ENCODE peak calls at places on chromosomes 2 and 18, in seven cellular contexts. One of them, this sample, is unnamed.

GRCh38 chr2:226660524-226660923 is 139.1 kb downstream of the IRS1 start:
- DNase-seq in upper lobe of right lung: no peak
- DNase-seq in ovary: peak; percentile 62
- DNase-seq in lower lobe of right lung: no peak
- DNase-seq in BE2C: no peak
- DNase-seq in bronchial epithelial cell: no peak
- DNase-seq in right lobe of liver: no peak
- DNase-seq in this sample: peak; percentile 59

GRCh38 chr2:19649107-19649506 is 252.7 kb downstream of the TTC32 start:
- DNase-seq in upper lobe of right lung: no peak
- DNase-seq in bronchial epithelial cell: peak; percentile 61
- DNase-seq in right lobe of liver: no peak
- DNase-seq in BE2C: no peak
- DNase-seq in lower lobe of right lung: no peak
- DNase-seq in ovary: no peak
- DNase-seq in this sample: no peak

GRCh38 chr2:240393831-240394410 is 41.5 kb upstream of the GPC1 start:
- DNase-seq in right lobe of liver: no peak
- DNase-seq in BE2C: peak; percentile 4
- DNase-seq in upper lobe of right lung: peak; percentile 51
- DNase-seq in bronchial epithelial cell: no peak
- DNase-seq in ovary: peak; percentile 26
- DNase-seq in lower lobe of right lung: no peak
- DNase-seq in this sample: no peak

GRCh38 chr2:119803101-119803500 is 43.4 kb downstream of the PTPN4 start:
- DNase-seq in BE2C: no peak
- DNase-seq in bronchial epithelial cell: no peak
- DNase-seq in lower lobe of right lung: no peak
- DNase-seq in right lobe of liver: no peak
- DNase-seq in upper lobe of right lung: no peak
- DNase-seq in ovary: no peak
- DNase-seq in this sample: no peak

GRCh38 chr18:506264-506663 is 5.8 kb upstream of the COLEC12 start:
- DNase-seq in upper lobe of right lung: no peak
- DNase-seq in bronchial epithelial cell: no peak
- DNase-seq in lower lobe of right lung: no peak
- DNase-seq in ovary: no peak
- DNase-seq in right lobe of liver: no peak
- DNase-seq in BE2C: no peak
- DNase-seq in this sample: no peak

GRCh38 chr2:105754011-105754410 is 9.3 kb downstream of the NCK2 start:
- DNase-seq in BE2C: no peak
- DNase-seq in ovary: no peak
- DNase-seq in upper lobe of right lung: no peak
- DNase-seq in lower lobe of right lung: no peak
- DNase-seq in bronchial epithelial cell: no peak
- DNase-seq in right lobe of liver: no peak
- DNase-seq in this sample: no peak

GRCh38 chr2:190607657-190608357 is 41.1 kb upstream of the NAB1 start:
- DNase-seq in upper lobe of right lung: no peak
- DNase-seq in right lobe of liver: no peak
- DNase-seq in ovary: no peak
- DNase-seq in bronchial epithelial cell: peak; percentile 83
- DNase-seq in lower lobe of right lung: no peak
- DNase-seq in BE2C: no peak
- DNase-seq in this sample: no peak

GRCh38 chr2:128714861-128715312 is 396.2 kb upstream of the HS6ST1 start:
- DNase-seq in right lobe of liver: no peak
- DNase-seq in bronchial epithelial cell: no peak
- DNase-seq in upper lobe of right lung: no peak
- DNase-seq in BE2C: no peak
- DNase-seq in ovary: no peak
- DNase-seq in lower lobe of right lung: no peak
- DNase-seq in this sample: no peak

GRCh38 chr2:129902731-129903585 is 76.5 kb upstream of the RAB6C start:
- DNase-seq in upper lobe of right lung: peak; percentile 39
- DNase-seq in lower lobe of right lung: no peak
- DNase-seq in bronchial epithelial cell: no peak
- DNase-seq in ovary: no peak
- DNase-seq in BE2C: peak; percentile 31
- DNase-seq in right lobe of liver: no peak
- DNase-seq in this sample: no peak

GRCh38 chr2:83022631-83023210 is 1436.4 kb downstream of the SUCLG1 start:
- DNase-seq in bronchial epithelial cell: peak; percentile 30
- DNase-seq in upper lobe of right lung: no peak
- DNase-seq in lower lobe of right lung: no peak
- DNase-seq in BE2C: no peak
- DNase-seq in ovary: no peak
- DNase-seq in right lobe of liver: no peak
- DNase-seq in this sample: no peak

GRCh38 chr2:187050409-187050998 is 201.5 kb upstream of the ZSWIM2 start:
- DNase-seq in BE2C: no peak
- DNase-seq in lower lobe of right lung: no peak
- DNase-seq in upper lobe of right lung: no peak
- DNase-seq in ovary: no peak
- DNase-seq in bronchial epithelial cell: peak; percentile 18
- DNase-seq in right lobe of liver: no peak
- DNase-seq in this sample: no peak

GRCh38 chr2:215060851-215061541 is 77.4 kb downstream of the ABCA12 start:
- DNase-seq in bronchial epithelial cell: no peak
- DNase-seq in ovary: no peak
- DNase-seq in BE2C: peak; percentile 84
- DNase-seq in lower lobe of right lung: no peak
- DNase-seq in upper lobe of right lung: no peak
- DNase-seq in right lobe of liver: no peak
- DNase-seq in this sample: no peak

GRCh38 chr2:126950499-126950898 is 51.8 kb downstream of the TEX51 start:
- DNase-seq in right lobe of liver: no peak
- DNase-seq in lower lobe of right lung: no peak
- DNase-seq in upper lobe of right lung: no peak
- DNase-seq in ovary: no peak
- DNase-seq in bronchial epithelial cell: no peak
- DNase-seq in BE2C: no peak
- DNase-seq in this sample: no peak

GRCh38 chr2:72367530-72368225 is 220.0 kb upstream of the CYP26B1 start:
- DNase-seq in upper lobe of right lung: peak; percentile 66
- DNase-seq in bronchial epithelial cell: peak; percentile 99
- DNase-seq in ovary: no peak
- DNase-seq in lower lobe of right lung: peak; percentile 58
- DNase-seq in BE2C: no peak
- DNase-seq in right lobe of liver: peak; percentile 61
- DNase-seq in this sample: peak; percentile 30

GRCh38 chr18:62751341-62751821 is 36.0 kb downstream of the PHLPP1 start:
- DNase-seq in BE2C: no peak
- DNase-seq in ovary: no peak
- DNase-seq in right lobe of liver: no peak
- DNase-seq in lower lobe of right lung: no peak
- DNase-seq in bronchial epithelial cell: no peak
- DNase-seq in upper lobe of right lung: no peak
- DNase-seq in this sample: no peak

GRCh38 chr2:231527091-231527395 is 3.2 kb downstream of the NMUR1 start:
- DNase-seq in lower lobe of right lung: no peak
- DNase-seq in upper lobe of right lung: peak; percentile 35
- DNase-seq in ovary: no peak
- DNase-seq in BE2C: no peak
- DNase-seq in right lobe of liver: no peak
- DNase-seq in bronchial epithelial cell: no peak
- DNase-seq in this sample: no peak

GRCh38 chr2:9179572-9180201 is 26.9 kb upstream of the ASAP2 start:
- DNase-seq in right lobe of liver: no peak
- DNase-seq in upper lobe of right lung: no peak
- DNase-seq in BE2C: no peak
- DNase-seq in bronchial epithelial cell: peak; percentile 97
- DNase-seq in ovary: no peak
- DNase-seq in lower lobe of right lung: no peak
- DNase-seq in this sample: no peak

GRCh38 chr2:63555299-63555698 is 33.0 kb downstream of the WDPCP start:
- DNase-seq in lower lobe of right lung: no peak
- DNase-seq in ovary: no peak
- DNase-seq in upper lobe of right lung: peak; percentile 57
- DNase-seq in BE2C: no peak
- DNase-seq in bronchial epithelial cell: no peak
- DNase-seq in right lobe of liver: no peak
- DNase-seq in this sample: no peak

GRCh38 chr2:65026154-65026553 is 30.1 kb upstream of the CEP68 start:
- DNase-seq in upper lobe of right lung: no peak
- DNase-seq in bronchial epithelial cell: no peak
- DNase-seq in lower lobe of right lung: no peak
- DNase-seq in right lobe of liver: no peak
- DNase-seq in BE2C: no peak
- DNase-seq in ovary: no peak
- DNase-seq in this sample: no peak

GRCh38 chr2:35023545-35023944 is 1332.0 kb upstream of the CRIM1 start:
- DNase-seq in lower lobe of right lung: no peak
- DNase-seq in upper lobe of right lung: no peak
- DNase-seq in BE2C: no peak
- DNase-seq in right lobe of liver: no peak
- DNase-seq in bronchial epithelial cell: no peak
- DNase-seq in ovary: no peak
- DNase-seq in this sample: no peak

GRCh38 chr18:78240091-78240490 is 739.5 kb upstream of the SALL3 start:
- DNase-seq in lower lobe of right lung: no peak
- DNase-seq in ovary: no peak
- DNase-seq in BE2C: no peak
- DNase-seq in upper lobe of right lung: no peak
- DNase-seq in bronchial epithelial cell: no peak
- DNase-seq in right lobe of liver: no peak
- DNase-seq in this sample: no peak

GRCh38 chr18:78242796-78243195 is 736.8 kb upstream of the SALL3 start:
- DNase-seq in ovary: no peak
- DNase-seq in BE2C: no peak
- DNase-seq in right lobe of liver: no peak
- DNase-seq in upper lobe of right lung: no peak
- DNase-seq in bronchial epithelial cell: no peak
- DNase-seq in lower lobe of right lung: no peak
- DNase-seq in this sample: no peak

GRCh38 chr18:78241535-78242306 is 737.9 kb upstream of the SALL3 start:
- DNase-seq in ovary: no peak
- DNase-seq in bronchial epithelial cell: no peak
- DNase-seq in right lobe of liver: no peak
- DNase-seq in upper lobe of right lung: no peak
- DNase-seq in lower lobe of right lung: no peak
- DNase-seq in BE2C: no peak
- DNase-seq in this sample: no peak

GRCh38 chr18:78240867-78241266 is 738.8 kb upstream of the SALL3 start:
- DNase-seq in ovary: no peak
- DNase-seq in BE2C: no peak
- DNase-seq in upper lobe of right lung: no peak
- DNase-seq in right lobe of liver: no peak
- DNase-seq in lower lobe of right lung: no peak
- DNase-seq in bronchial epithelial cell: no peak
- DNase-seq in this sample: no peak

DNA sequence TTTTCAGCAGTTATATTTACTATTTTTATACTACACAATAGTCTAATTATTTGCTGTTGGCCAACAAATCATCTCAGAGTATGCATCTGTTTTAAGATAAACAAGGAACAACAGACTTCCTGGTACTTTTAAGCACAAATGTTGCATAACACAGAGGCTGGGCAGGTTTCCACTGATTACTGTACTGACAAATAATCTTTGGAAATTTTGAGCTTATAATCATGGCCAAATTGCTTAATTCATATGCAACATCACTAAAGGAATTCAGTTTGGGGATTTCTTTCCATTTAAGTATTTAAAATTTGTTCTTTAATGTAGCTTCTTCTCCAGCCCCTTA is 737.3 kb upstream of the SALL3 start:
- DNase-seq in bronchial epithelial cell: peak; percentile 39
- DNase-seq in ovary: no peak
- DNase-seq in lower lobe of right lung: no peak
- DNase-seq in right lobe of liver: no peak
- DNase-seq in upper lobe of right lung: no peak
- DNase-seq in BE2C: no peak
- DNase-seq in this sample: no peak
- H3K4me3 ChIP-seq in bronchial epithelial cell: no peak overlapping the region
- H3K4me3 ChIP-seq in ovary: no peak overlapping the region
- H3K4me3 ChIP-seq in lower lobe of right lung: peak overlapping the region; percentile 28
- H3K4me3 ChIP-seq in right lobe of liver: no peak overlapping the region
- H3K4me3 ChIP-seq in upper lobe of right lung: no peak overlapping the region
- H3K4me3 ChIP-seq in BE2C: no peak overlapping the region
- H3K4me3 ChIP-seq in this sample: no peak overlapping the region

GRCh38 chr2:20682166-20682565 is 15.2 kb downstream of the GDF7 start:
- DNase-seq in lower lobe of right lung: no peak
- DNase-seq in ovary: no peak
- DNase-seq in upper lobe of right lung: no peak
- DNase-seq in right lobe of liver: no peak
- DNase-seq in BE2C: no peak
- DNase-seq in bronchial epithelial cell: no peak
- DNase-seq in this sample: no peak
- TF ChIP-seq CTCF in lower lobe of right lung: peak; percentile 52
- TF ChIP-seq CTCF in ovary: no peak
- TF ChIP-seq CTCF in upper lobe of right lung: peak; percentile 48
- TF ChIP-seq CTCF in right lobe of liver: peak; percentile 82
- TF ChIP-seq CTCF in BE2C: peak; percentile 74
- TF ChIP-seq CTCF in bronchial epithelial cell: peak; percentile 20
- TF ChIP-seq CTCF in this sample: peak; percentile 83

GRCh38 chr18:23669202-23669766 is 6.6 kb upstream of the ANKRD29 start:
- DNase-seq in ovary: no peak
- DNase-seq in right lobe of liver: no peak
- DNase-seq in lower lobe of right lung: no peak
- DNase-seq in BE2C: no peak
- DNase-seq in bronchial epithelial cell: no peak
- DNase-seq in upper lobe of right lung: no peak
- DNase-seq in this sample: no peak
- H3K27me3 ChIP-seq in ovary: no peaks in the 10 kb centered on the region
- H3K27me3 ChIP-seq in right lobe of liver: no peaks in the 10 kb centered on the region
- H3K27me3 ChIP-seq in lower lobe of right lung: no peaks in the 10 kb centered on the region
- H3K27me3 ChIP-seq in BE2C: no peaks in the 10 kb centered on the region
- H3K27me3 ChIP-seq in bronchial epithelial cell: no peaks in the 10 kb centered on the region
- H3K27me3 ChIP-seq in upper lobe of right lung: no peaks in the 10 kb centered on the region
- H3K27me3 ChIP-seq in this sample: peaks cover 4% of the 10 kb centered on the region

GRCh38 chr2:173989160-173989885 is 24.1 kb upstream of the SP3 start:
- DNase-seq in ovary: no peak
- DNase-seq in lower lobe of right lung: no peak
- DNase-seq in BE2C: no peak
- DNase-seq in right lobe of liver: no peak
- DNase-seq in bronchial epithelial cell: no peak
- DNase-seq in upper lobe of right lung: no peak
- DNase-seq in this sample: no peak

GRCh38 chr2:173991857-173992588 is 26.9 kb upstream of the SP3 start:
- DNase-seq in upper lobe of right lung: no peak
- DNase-seq in BE2C: peak; percentile 58
- DNase-seq in right lobe of liver: no peak
- DNase-seq in bronchial epithelial cell: peak; percentile 42
- DNase-seq in lower lobe of right lung: no peak
- DNase-seq in ovary: no peak
- DNase-seq in this sample: no peak

GRCh38 chr2:173989886-173990744 is 24.9 kb upstream of the SP3 start:
- DNase-seq in right lobe of liver: no peak
- DNase-seq in lower lobe of right lung: no peak
- DNase-seq in bronchial epithelial cell: no peak
- DNase-seq in upper lobe of right lung: no peak
- DNase-seq in BE2C: no peak
- DNase-seq in ovary: no peak
- DNase-seq in this sample: no peak

GRCh38 chr2:173986805-173987204 is 21.6 kb upstream of the SP3 start:
- DNase-seq in ovary: no peak
- DNase-seq in BE2C: no peak
- DNase-seq in upper lobe of right lung: no peak
- DNase-seq in right lobe of liver: no peak
- DNase-seq in bronchial epithelial cell: no peak
- DNase-seq in lower lobe of right lung: no peak
- DNase-seq in this sample: no peak

GRCh38 chr2:173990970-173991819 is 26.0 kb upstream of the SP3 start:
- DNase-seq in lower lobe of right lung: no peak
- DNase-seq in right lobe of liver: peak; percentile 88
- DNase-seq in ovary: peak; percentile 89
- DNase-seq in BE2C: peak; percentile 28
- DNase-seq in bronchial epithelial cell: peak; percentile 37
- DNase-seq in upper lobe of right lung: no peak
- DNase-seq in this sample: peak; percentile 37
- H3K4me3 ChIP-seq in lower lobe of right lung: no peak overlapping the region
- H3K4me3 ChIP-seq in right lobe of liver: no peak overlapping the region
- H3K4me3 ChIP-seq in ovary: no peak overlapping the region
- H3K4me3 ChIP-seq in BE2C: peak overlapping the region; percentile 14
- H3K4me3 ChIP-seq in bronchial epithelial cell: no peak overlapping the region
- H3K4me3 ChIP-seq in upper lobe of right lung: no peak overlapping the region
- H3K4me3 ChIP-seq in this sample: no peak overlapping the region

This sample was measured in BJ.